ENCODE peak calls at places on chromosome X, in five cellular contexts. T is OCI-LY7, M is AG09309, P is mucosa of descending colon, U is BJ. B is an unnamed sample.

GRCh38 chrX:11562570-11562969 is 103.2 kb downstream of the ARHGAP6 start:
- DNase-seq in P (no peak), U (no peak), T (no peak), M (no peak), B (no peak)

GRCh38 chrX:155718964-155719586 is 106.3 kb upstream of the TMLHE start:
- DNase-seq in P (no peak), M (no peak), U (peak), T (no peak), B (no peak)

GRCh38 chrX:69531031-69531755 is 27.1 kb downstream of the NALF2 start:
- DNase-seq in T (no peak), U (no peak), P (no peak), M (no peak), B (no peak)

GRCh38 chrX:149713279-149714050 is 1.6 kb downstream of the MAGEA11 start:
- DNase-seq in P (no peak), U (no peak), M (no peak), T (no peak), B (no peak)

GRCh38 chrX:46279925-46280313 is 265.3 kb downstream of the ZNF674 start:
- DNase-seq in U (no peak), T (no peak), M (no peak), P (no peak), B (no peak)

GRCh38 chrX:87583679-87584078 is 66.1 kb downstream of the KLHL4 start:
- DNase-seq in T (peak), M (no peak), U (no peak), P (no peak), B (no peak)

GRCh38 chrX:16148896-16149295 is 18.4 kb upstream of the MAGEB17 start:
- DNase-seq in P (no peak), M (no peak), T (no peak), U (no peak), B (no peak)

GRCh38 chrX:14064632-14065432 is 35.1 kb upstream of the GEMIN8 start:
- DNase-seq in M (no peak), P (peak), T (no peak), U (no peak), B (no peak)

GRCh38 chrX:16665089-16665488 is 15.1 kb downstream of the S100G start:
- DNase-seq in T (no peak), U (no peak), M (no peak), P (no peak), B (no peak)

GRCh38 chrX:124113799-124114600 is 152.5 kb downstream of the STAG2 start:
- DNase-seq in U (no peak), P (no peak), T (no peak), M (no peak), B (no peak)

GRCh38 chrX:31993635-31994034 is 921.8 kb upstream of the FTHL17 start:
- DNase-seq in T (no peak), M (no peak), U (no peak), P (no peak), B (no peak)

GRCh38 chrX:43121637-43122036 is 343.7 kb upstream of the PPP1R2C start:
- DNase-seq in T (peak), P (peak), M (no peak), U (no peak), B (no peak)

DNA sequence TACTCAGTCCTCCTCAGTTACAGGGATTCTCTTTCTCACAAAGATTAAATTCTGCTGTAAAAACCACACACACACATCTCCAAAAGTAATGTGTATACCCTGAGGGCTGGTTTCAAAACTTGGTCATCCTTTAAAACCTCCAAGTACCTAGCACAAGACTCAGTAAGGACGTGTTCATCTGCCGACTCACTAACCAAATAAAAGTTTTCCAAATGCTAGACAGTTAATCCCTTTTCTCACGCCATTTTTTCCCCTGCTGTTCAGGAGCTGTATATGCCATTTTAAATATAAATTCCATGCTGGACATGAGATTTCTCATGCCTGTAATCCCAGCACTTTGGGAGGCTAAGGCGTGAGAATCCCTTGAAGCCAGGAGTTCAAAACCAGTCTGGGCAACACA is 3.9 kb upstream of the SAT1 start:
- DNase-seq in P (no peak), U (peak), T (peak), M (peak), B (no peak)
- TF ChIP-seq CTCF in P (no peak), U (peak), T (peak), M (peak), B (no peak)

GRCh38 chrX:100098660-100099375 is 311.3 kb downstream of the PCDH19 start:
- DNase-seq in P (no peak), T (no peak), M (no peak), U (peak), B (no peak)
- TF ChIP-seq CTCF in P (no peak), T (no peak), M (no peak), U (peak), B (no peak)

GRCh38 chrX:41333744-41333993 is 293 bp upstream of the DDX3X start:
- DNase-seq in T (peak), P (no peak), U (no peak), M (peak), B (peak)

GRCh38 chrX:41335590-41336331 is 1.8 kb downstream of the DDX3X start:
- DNase-seq in M (peak), P (no peak), T (no peak), U (no peak), B (peak)

GRCh38 chrX:41334866-41335589 is 1.1 kb downstream of the DDX3X start:
- DNase-seq in T (peak), M (no peak), U (no peak), P (peak), B (peak)

GRCh38 chrX:41332988-41333743 is 796 bp upstream of the DDX3X start:
- DNase-seq in M (peak), U (no peak), T (peak), P (peak), B (peak)

GRCh38 chrX:41333994-41334865 is at the start of gene DDX3X:
- DNase-seq in T (peak), M (peak), U (peak), P (peak), B (peak)
- TF ChIP-seq CTCF in T (no peak), M (peak), U (peak), P (no peak), B (no peak)

GRCh38 chrX:74420194-74421035 is 878 bp upstream of the SLC16A2 start:
- DNase-seq in P (peak), U (no peak), T (no peak), M (peak), B (peak)

GRCh38 chrX:74422029-74422352 is 698 bp downstream of the SLC16A2 start:
- DNase-seq in P (no peak), M (no peak), U (no peak), T (no peak), B (no peak)

GRCh38 chrX:74421181-74422028 is at the start of gene SLC16A2:
- DNase-seq in U (peak), M (peak), P (peak), T (no peak), B (peak)

GRCh38 chrX:74423289-74423985 is 2.1 kb downstream of the SLC16A2 start:
- DNase-seq in P (no peak), U (no peak), M (no peak), T (no peak), B (no peak)

GRCh38 chrX:74422576-74423288 is 1.4 kb downstream of the SLC16A2 start:
- DNase-seq in P (peak), U (no peak), M (peak), T (no peak), B (peak)
- TF ChIP-seq CTCF in P (no peak), U (peak), M (peak), T (no peak), B (no peak)

GRCh38 chrX:40912166-40912565 is 173.1 kb upstream of the USP9X start:
- DNase-seq in U (no peak), M (no peak), T (no peak), P (no peak), B (no peak)
- TF ChIP-seq CTCF in U (no peak), M (no peak), T (no peak), P (no peak), B (no peak)